ENCODE peak calls at places on chromosomes 4 and X, in four cellular contexts. D is SK-N-SH, W is HepG2, A is A549. Y is an unnamed sample.

GRCh38 chrX:2696698-2697215 is 5.7 kb downstream of the CD99 start:
- DNase-seq in D (no peak), W (no peak), A (no peak), Y (no peak)

GRCh38 chr4:24855741-24856140 is 57.1 kb downstream of the CCDC149 start:
- DNase-seq in D (no peak), W (no peak), A (no peak), Y (no peak)

GRCh38 chr4:72375050-72375736 is 193.8 kb downstream of the ADAMTS3 start:
- DNase-seq in D (no peak), W (no peak), A (no peak), Y (no peak)

GRCh38 chr4:150591284-150591874 is 9.4 kb downstream of the MAB21L2 start:
- DNase-seq in D (no peak), W (peak; percentile 25), A (no peak), Y (peak; percentile 54)

GRCh38 chr4:13537832-13538177 is 6.5 kb downstream of the NKX3-2 start:
- DNase-seq in D (peak; percentile 31), W (no peak), A (no peak), Y (no peak)

GRCh38 chrX:47619486-47620302 is at the start of gene SYN1:
- DNase-seq in D (peak; percentile 94), W (peak; percentile 18), A (peak; percentile 64), Y (peak; percentile 47)

GRCh38 chrX:39605866-39606265 is 491.9 kb downstream of the BCOR start:
- DNase-seq in D (no peak), W (no peak), A (no peak), Y (no peak)

GRCh38 chr4:23654791-23655190 is 235.1 kb downstream of the PPARGC1A start:
- DNase-seq in D (no peak), W (no peak), A (no peak), Y (no peak)

GRCh38 chr4:6875431-6875831 is 34.2 kb upstream of the TBC1D14 start:
- DNase-seq in D (no peak), W (no peak), A (no peak), Y (no peak)

GRCh38 chrX:139972113-139972512 is 6.8 kb upstream of the CXorf66 start:
- DNase-seq in D (no peak), W (no peak), A (no peak), Y (no peak)

GRCh38 chr4:73446336-73446938 is 10.4 kb downstream of the AFP start:
- DNase-seq in D (peak; percentile 46), W (peak; percentile 78), A (peak; percentile 10), Y (no peak)

GRCh38 chr4:148946271-148946670 is 504.1 kb upstream of the NR3C2 start:
- DNase-seq in D (no peak), W (no peak), A (no peak), Y (no peak)

GRCh38 chrX:46278591-46278990 is 266.6 kb downstream of the ZNF674 start:
- DNase-seq in D (no peak), W (no peak), A (no peak), Y (no peak)

GRCh38 chrX:49308604-49309269 is 5.3 kb downstream of the GAGE10 start:
- DNase-seq in D (no peak), W (no peak), A (no peak), Y (no peak)

GRCh38 chrX:49316085-49316484 is 5.8 kb upstream of the GAGE12J start:
- DNase-seq in D (no peak), W (no peak), A (no peak), Y (no peak)

GRCh38 chrX:49309401-49309981 is 6.0 kb downstream of the GAGE10 start:
- DNase-seq in D (no peak), W (no peak), A (no peak), Y (peak; percentile 29)

GRCh38 chrX:49310371-49310770 is 6.9 kb downstream of the GAGE10 start:
- DNase-seq in D (no peak), W (no peak), A (no peak), Y (no peak)
- TF ChIP-seq CHD2 in D (no peak), W (no peak), A (no peak), Y (no peak)

GRCh38 chr4:41318839-41319530 is 62.3 kb downstream of the UCHL1 start:
- DNase-seq in D (no peak), W (peak; percentile 4), A (peak; percentile 29), Y (no peak)
- TF ChIP-seq CHD2 in D (no peak), W (no peak), A (no peak), Y (no peak)

GRCh38 chr4:188971125-188971524 is 831.9 kb downstream of the TRIML1 start:
- DNase-seq in D (peak; percentile 9), W (no peak), A (no peak), Y (no peak)

GRCh38 chr4:188975271-188975670 is 836.0 kb downstream of the TRIML1 start:
- DNase-seq in D (no peak), W (no peak), A (no peak), Y (no peak)

GRCh38 chr4:188976644-188977115 is 837.4 kb downstream of the TRIML1 start:
- DNase-seq in D (no peak), W (no peak), A (no peak), Y (no peak)
- TF ChIP-seq CHD2 in D (no peak), W (no peak), A (no peak), Y (no peak)

DNA sequence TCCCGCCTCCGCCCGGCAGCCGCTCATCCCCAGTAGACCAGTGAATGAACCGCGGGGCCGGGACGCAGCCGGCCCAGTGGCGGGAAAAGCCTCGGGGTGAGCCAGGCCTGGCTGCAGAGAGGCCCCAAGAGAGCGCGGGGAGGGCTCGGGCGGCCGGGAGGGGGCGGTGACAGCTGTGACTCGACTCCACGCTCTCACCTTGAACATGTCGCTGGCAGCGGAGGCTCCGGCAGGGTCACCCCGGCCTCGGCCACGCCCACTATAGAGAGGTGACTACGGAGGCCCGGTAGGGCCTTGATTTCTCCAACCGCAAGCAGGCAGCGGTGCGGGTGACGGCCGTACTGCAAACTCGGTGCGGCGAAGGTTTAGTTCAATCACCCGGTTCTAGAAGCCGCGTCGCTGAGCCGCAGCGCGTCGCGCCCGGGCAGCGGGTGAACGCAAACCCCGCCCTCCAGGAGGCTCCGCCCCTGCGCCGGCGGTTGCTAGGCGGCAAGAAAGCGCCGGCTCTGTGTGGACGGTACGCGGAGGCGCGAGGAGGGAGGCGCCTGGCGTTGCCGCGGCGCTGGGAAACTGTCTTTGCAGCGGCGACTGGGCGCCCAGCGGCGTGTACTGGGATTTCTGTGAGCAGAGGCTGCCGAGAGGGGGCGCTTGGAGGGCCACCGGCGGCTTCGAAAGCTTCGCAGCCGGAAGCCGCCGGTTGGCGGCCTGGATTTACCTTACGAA is at the start of the genes APOO and CXorf58:
- DNase-seq in D (peak; percentile 88), W (peak; percentile 81), A (peak; percentile 82), Y (peak; percentile 84)
- TF ChIP-seq CHD2 in D (no peak), W (no peak), A (no peak), Y (no peak)